ENCODE peak calls at places on chromosome 12, in eight cellular contexts. S is tibial nerve, M is H9, X is HCT116, V is prostate gland, L is spleen, T is thyroid gland, Q is cardiac muscle cell. E is an unnamed sample.

GRCh38 chr12:52052471-52053186 is 1.4 kb downstream of the NR4A1 start:
- DNase-seq in S (no peak), M (peak; percentile 19), X (no peak), V (peak; percentile 85), L (no peak), T (peak; percentile 64), Q (no peak), E (peak; percentile 79)

GRCh38 chr12:1993341-1993740 is 10.9 kb downstream of the DCP1B start:
- DNase-seq in S (no peak), M (no peak), X (peak; percentile 64), V (no peak), L (no peak), T (no peak), Q (no peak), E (no peak)

GRCh38 chr12:86613306-86613705 is 357.1 kb upstream of the MGAT4C start:
- DNase-seq in S (no peak), M (no peak), X (no peak), V (no peak), L (no peak), T (no peak), Q (no peak), E (no peak)

GRCh38 chr12:20367731-20368652 is at the start of gene PDE3A:
- DNase-seq in S (peak; percentile 29), M (peak; percentile 89), X (peak; percentile 39), V (peak; percentile 14), L (peak; percentile 70), T (peak; percentile 47), Q (peak; percentile 78), E (peak; percentile 37)

GRCh38 chr12:77433799-77434198 is 368.4 kb upstream of the E2F7 start:
- DNase-seq in S (no peak), M (no peak), X (no peak), V (no peak), L (no peak), T (no peak), Q (no peak), E (no peak)

GRCh38 chr12:122947352-122947792 is 18.9 kb downstream of the ABCB9 start:
- DNase-seq in S (no peak), M (no peak), X (no peak), V (no peak), L (no peak), T (no peak), Q (no peak), E (peak; percentile 63)

GRCh38 chr12:12294215-12295005 is 27.6 kb upstream of the LRP6 start:
- DNase-seq in S (no peak), M (peak; percentile 60), X (no peak), V (peak; percentile 32), L (no peak), T (peak; percentile 13), Q (peak; percentile 9), E (peak; percentile 49)

GRCh38 chr12:80701388-80701787 is 6.0 kb upstream of the MYF6 start:
- DNase-seq in S (no peak), M (no peak), X (no peak), V (no peak), L (no peak), T (no peak), Q (no peak), E (no peak)

GRCh38 chr12:60704171-60704914 is 1108.5 kb downstream of the SLC16A7 start:
- DNase-seq in S (no peak), M (no peak), X (no peak), V (no peak), L (no peak), T (no peak), Q (no peak), E (no peak)

GRCh38 chr12:108335349-108336119 is 3.6 kb downstream of the CMKLR1 start:
- DNase-seq in S (no peak), M (no peak), X (no peak), V (no peak), L (no peak), T (no peak), Q (no peak), E (no peak)
- H3K27ac ChIP-seq in S (no peak overlapping the region), M (no peak overlapping the region), X (no peak overlapping the region), V (no peak overlapping the region), L (no peak overlapping the region), T (no peak overlapping the region), Q (no peak overlapping the region), E (no peak overlapping the region)

DNA sequence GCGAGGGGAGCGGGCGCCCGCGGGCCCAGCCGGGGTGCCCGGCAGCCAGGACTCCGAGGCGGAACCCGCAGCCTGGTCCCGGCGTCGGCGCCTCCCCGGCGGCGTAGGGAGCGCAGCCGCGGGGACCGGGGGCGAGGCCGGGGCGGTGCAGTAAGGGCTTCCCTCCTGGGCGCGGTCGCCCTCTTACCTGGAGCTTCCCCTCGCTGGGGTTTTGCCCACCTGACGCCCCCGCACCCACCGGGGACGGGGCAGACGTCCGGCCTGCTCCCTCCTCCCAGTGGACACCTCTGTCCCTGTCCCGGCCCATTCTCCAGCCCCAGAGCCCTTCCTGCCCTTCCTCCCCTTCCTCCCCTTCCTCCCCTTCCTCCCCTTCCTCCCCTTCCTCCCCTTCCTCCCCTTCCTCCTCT is 413 bp upstream of the TUBA1C start:
- DNase-seq in S (no peak), M (no peak), X (no peak), V (no peak), L (peak; percentile 91), T (no peak), Q (peak; percentile 42), E (no peak)
- TF ChIP-seq CTCF in S (peak; percentile 16), M (no peak), X (no peak), V (no peak), L (no peak), T (no peak), Q (no peak), E (no peak)

GRCh38 chr12:54589964-54590363 is 1.5 kb upstream of the PPP1R1A start:
- DNase-seq in S (no peak), M (no peak), X (no peak), V (no peak), L (no peak), T (no peak), Q (no peak), E (no peak)
- H3K4me1 ChIP-seq in S (peaks cover 21% of the 10 kb centered on the region), M (peaks cover 3% of the 10 kb centered on the region), X (peaks cover 5% of the 10 kb centered on the region), V (no peaks in the 10 kb centered on the region), L (peaks cover 16% of the 10 kb centered on the region), T (peaks cover 14% of the 10 kb centered on the region), Q (peaks cover 42% of the 10 kb centered on the region), E (peaks cover 18% of the 10 kb centered on the region)

DNA sequence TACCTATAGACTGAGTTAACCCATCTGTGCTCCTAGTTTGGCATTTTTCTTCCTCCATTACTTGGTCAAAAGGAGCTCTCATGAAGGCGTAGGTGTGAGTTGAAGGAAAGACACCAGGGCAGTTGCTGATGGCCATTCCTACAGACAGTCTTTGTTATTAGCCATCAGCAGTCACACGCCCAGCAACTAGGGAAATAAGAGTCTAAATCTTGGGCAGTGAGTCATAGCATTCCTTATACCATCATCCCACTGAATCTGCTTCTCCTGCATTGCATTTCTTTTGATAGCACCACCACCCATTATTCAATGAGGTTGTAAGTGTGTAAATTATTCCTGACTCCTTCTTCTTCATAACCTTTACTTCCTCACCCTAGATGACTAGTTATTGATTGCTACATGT is 150.9 kb upstream of the IGF1 start:
- DNase-seq in S (no peak), M (no peak), X (no peak), V (no peak), L (no peak), T (no peak), Q (no peak), E (no peak)
- H3K27ac ChIP-seq in S (no peak overlapping the region), M (no peak overlapping the region), X (no peak overlapping the region), V (no peak overlapping the region), L (no peak overlapping the region), T (no peak overlapping the region), Q (no peak overlapping the region), E (no peak overlapping the region)